ENCODE peak calls at places on chromosomes 4 and X, in four cellular contexts. T is tibial nerve, L is HL-60, K is heart right ventricle. U is an unnamed sample.

GRCh38 chr4:156971623-156972369 is at the start of gene PDGFC:
- DNase-seq in T (peak; percentile 48), L (no peak), K (peak; percentile 68), U (peak; percentile 77)

GRCh38 chr4:168604496-168605373 is 107.9 kb downstream of the PALLD start:
- DNase-seq in T (no peak), L (no peak), K (peak; percentile 67), U (no peak)

GRCh38 chrX:50812995-50813842 is 775 bp downstream of the SHROOM4 start:
- DNase-seq in T (no peak), L (no peak), K (peak; percentile 46), U (peak; percentile 63)

GRCh38 chr4:7781361-7781760 is 158.3 kb downstream of the AFAP1 start:
- DNase-seq in T (no peak), L (no peak), K (peak; percentile 50), U (peak; percentile 44)

GRCh38 chrX:12887767-12888166 is 18.7 kb upstream of the TLR8 start:
- DNase-seq in T (no peak), L (no peak), K (no peak), U (no peak)

GRCh38 chr4:82898322-82899243 is 2.0 kb upstream of the THAP9 start:
- DNase-seq in T (peak; percentile 31), L (peak; percentile 61), K (no peak), U (peak; percentile 27)

GRCh38 chr4:124135409-124135813 is 577.1 kb downstream of the ANKRD50 start:
- DNase-seq in T (no peak), L (no peak), K (no peak), U (no peak)

GRCh38 chr4:38696697-38697096 is 32.7 kb downstream of the KLF3 start:
- DNase-seq in T (no peak), L (no peak), K (no peak), U (no peak)

GRCh38 chrX:130111220-130111934 is 1.1 kb upstream of the ELF4 start:
- DNase-seq in T (no peak), L (no peak), K (no peak), U (no peak)

GRCh38 chr4:121397941-121398601 is 17.3 kb upstream of the QRFPR start:
- DNase-seq in T (no peak), L (no peak), K (peak; percentile 44), U (no peak)

GRCh38 chr4:85200106-85200505 is 233.6 kb upstream of the WDFY3 start:
- DNase-seq in T (no peak), L (no peak), K (no peak), U (no peak)

GRCh38 chr4:151990201-151990600 is 229.4 kb upstream of the GATB start:
- DNase-seq in T (no peak), L (no peak), K (no peak), U (no peak)

GRCh38 chr4:72275381-72275780 is 243.6 kb downstream of the NPFFR2 start:
- DNase-seq in T (no peak), L (no peak), K (no peak), U (no peak)

GRCh38 chrX:139206914-139207313 is 323.6 kb upstream of the F9 start:
- DNase-seq in T (no peak), L (no peak), K (no peak), U (no peak)

GRCh38 chrX:139209342-139209741 is 321.2 kb upstream of the F9 start:
- DNase-seq in T (no peak), L (no peak), K (no peak), U (no peak)

GRCh38 chrX:139204576-139204902 is 326.0 kb upstream of the F9 start:
- DNase-seq in T (no peak), L (no peak), K (no peak), U (no peak)

GRCh38 chrX:139204903-139205667 is 325.5 kb upstream of the F9 start:
- DNase-seq in T (no peak), L (no peak), K (no peak), U (no peak)

GRCh38 chrX:139207655-139208054 is 322.9 kb upstream of the F9 start:
- DNase-seq in T (no peak), L (no peak), K (no peak), U (no peak)
- H3K27me3 ChIP-seq in T (no peaks in the 10 kb centered on the region), L (peaks cover 9% of the 10 kb centered on the region), K (peaks cover 67% of the 10 kb centered on the region), U (no peaks in the 10 kb centered on the region)

GRCh38 chr4:141376769-141377168 is 156.1 kb downstream of the ZNF330 start:
- DNase-seq in T (no peak), L (no peak), K (no peak), U (no peak)

GRCh38 chr4:141371206-141371605 is 150.5 kb downstream of the ZNF330 start:
- DNase-seq in T (no peak), L (no peak), K (no peak), U (no peak)

GRCh38 chr4:141375855-141376254 is 155.2 kb downstream of the ZNF330 start:
- DNase-seq in T (no peak), L (no peak), K (peak; percentile 4), U (no peak)
- TF ChIP-seq CTCF in T (no peak), L (no peak), K (peak; percentile 26), U (no peak)

DNA sequence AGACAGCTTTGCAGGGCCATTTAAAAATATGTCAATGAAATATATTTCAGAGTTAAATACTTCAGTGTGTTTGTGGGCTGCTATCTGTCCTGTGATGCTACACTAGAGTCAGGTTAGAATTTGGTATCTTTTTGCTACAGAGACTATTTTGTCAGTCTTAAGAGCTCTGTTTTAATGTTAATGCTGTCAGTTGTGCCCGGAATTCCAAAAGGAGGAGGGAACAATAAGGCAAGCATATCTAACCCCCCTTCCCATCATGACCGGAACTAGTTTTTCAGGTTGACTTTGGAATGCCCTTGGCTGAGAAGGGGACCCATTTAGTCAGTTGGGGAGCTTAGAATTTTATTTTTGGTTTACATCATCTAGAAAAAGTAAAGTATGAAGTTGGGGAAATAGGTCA is 34.9 kb upstream of the SLC25A4 start:
- DNase-seq in T (no peak), L (no peak), K (no peak), U (no peak)
- H3K27me3 ChIP-seq in T (no peaks in the 10 kb centered on the region), L (peaks cover 7% of the 10 kb centered on the region), K (no peaks in the 10 kb centered on the region), U (no peaks in the 10 kb centered on the region)

DNA sequence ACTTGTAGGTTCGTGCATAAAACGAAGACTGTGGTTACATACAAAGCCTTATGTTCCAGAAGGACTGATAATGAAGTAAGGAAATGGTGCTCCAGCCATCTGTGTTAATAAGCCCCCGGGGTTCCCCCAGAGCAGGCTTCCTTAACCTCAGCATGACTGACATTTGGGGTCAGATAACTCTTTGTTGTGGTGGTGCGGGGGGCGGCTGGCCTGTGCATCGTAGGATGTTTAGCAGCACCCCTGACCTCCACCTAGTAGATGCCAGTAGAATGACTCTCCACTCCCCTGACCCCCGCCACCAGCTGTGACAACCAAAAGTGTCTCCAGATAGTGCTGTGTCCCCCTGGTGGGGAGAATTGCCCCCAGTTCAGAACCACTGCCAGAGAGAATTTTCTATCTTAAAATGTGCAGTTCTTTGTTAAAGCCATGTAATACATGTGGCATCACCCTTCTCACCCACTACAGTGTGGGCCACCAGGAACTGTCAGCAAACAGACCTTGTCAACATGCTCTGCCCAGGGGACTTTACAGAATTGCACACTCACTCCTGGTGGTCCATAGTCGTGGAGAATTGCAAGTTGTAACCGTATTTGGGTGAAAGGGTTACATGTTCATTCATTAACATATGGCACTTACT is 7.5 kb downstream of the SH3KBP1 start:
- DNase-seq in T (no peak), L (no peak), K (no peak), U (no peak)
- TF ChIP-seq CTCF in T (no peak), L (no peak), K (no peak), U (no peak)

DNA sequence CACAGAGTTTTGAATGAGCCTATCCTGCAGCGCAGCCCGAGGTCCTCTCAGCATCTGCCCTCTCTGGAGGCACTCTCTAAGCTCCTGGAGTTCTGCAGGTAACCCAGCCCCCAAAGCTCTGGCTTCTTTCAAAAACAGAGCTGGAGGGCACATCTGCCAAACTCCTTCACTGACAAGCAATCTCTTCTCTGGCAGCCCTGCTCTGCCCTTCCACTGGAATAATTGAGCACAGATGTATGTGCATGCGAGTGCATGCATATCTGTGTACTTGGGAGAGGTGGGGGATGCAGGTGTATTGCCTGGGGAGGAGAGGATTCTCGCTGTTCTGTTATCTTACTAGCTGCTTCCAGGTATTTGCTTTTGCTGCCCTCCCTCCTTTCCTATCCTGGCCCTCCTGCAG is 22.2 kb upstream of the PLP1 start:
- DNase-seq in T (no peak), L (no peak), K (no peak), U (no peak)
- H3K27me3 ChIP-seq in T (no peaks in the 10 kb centered on the region), L (no peaks in the 10 kb centered on the region), K (no peaks in the 10 kb centered on the region), U (no peaks in the 10 kb centered on the region)